ENCODE peak calls at places on chromosomes 7 and 10, in nine cellular contexts. F is fibroblast of lung, Y is cardiac muscle cell, U is substantia nigra, X is RWPE1, D is body of pancreas, Z is neural progenitor cell, C is AG04450, O is stomach. A is an unnamed sample.

GRCh38 chr10:114458955-114459354 is 54.7 kb upstream of the AFAP1L2 start:
- DNase-seq in Z (peak; percentile 62), O (peak; percentile 44), F (peak; percentile 42), D (peak; percentile 68), U (no peak), Y (no peak), X (peak; percentile 41), C (no peak), A (no peak)

GRCh38 chr10:56370217-56371113 is 9.4 kb upstream of the ZWINT start:
- DNase-seq in F (peak; percentile 9), C (no peak), Y (no peak), Z (peak; percentile 16), U (no peak), O (no peak), D (no peak), X (no peak), A (no peak)

GRCh38 chr7:2288503-2288902 is 25.7 kb downstream of the SNX8 start:
- DNase-seq in U (no peak), F (no peak), O (no peak), C (no peak), X (no peak), Z (no peak), D (no peak), Y (no peak), A (no peak)

GRCh38 chr7:49255061-49255460 is 330.7 kb downstream of the CDC14C start:
- DNase-seq in F (no peak), Z (no peak), Y (no peak), U (no peak), D (no peak), C (no peak), O (no peak), X (peak; percentile 65), A (no peak)

GRCh38 chr10:113058175-113058961 is 108.3 kb downstream of the TCF7L2 start:
- DNase-seq in F (peak; percentile 87), Y (peak; percentile 75), U (no peak), X (peak; percentile 45), Z (peak; percentile 74), D (no peak), O (no peak), C (peak; percentile 56), A (no peak)

GRCh38 chr7:35035511-35035921 is 1.8 kb downstream of the DPY19L1 start:
- DNase-seq in D (no peak), Z (peak; percentile 68), C (no peak), O (no peak), X (peak; percentile 39), Y (peak; percentile 35), U (no peak), F (peak; percentile 46), A (no peak)

GRCh38 chr10:70890917-70891431 is 2.6 kb upstream of the PCBD1 start:
- DNase-seq in Y (peak; percentile 92), C (no peak), X (no peak), O (peak; percentile 64), Z (peak; percentile 48), D (peak; percentile 76), U (peak; percentile 72), F (no peak), A (peak; percentile 38)

GRCh38 chr10:72322030-72322279 is 32.8 kb downstream of the DNAJB12 start:
- DNase-seq in Z (no peak), O (no peak), X (no peak), U (no peak), D (no peak), F (no peak), C (no peak), Y (no peak), A (no peak)

GRCh38 chr7:151107882-151108281 is 21.6 kb downstream of the AGAP3 start:
- DNase-seq in D (no peak), O (no peak), Z (no peak), C (no peak), Y (no peak), U (no peak), F (no peak), X (no peak), A (no peak)

GRCh38 chr10:71726673-71727428 is 7.3 kb upstream of the C10orf105 start:
- DNase-seq in Z (no peak), O (no peak), U (no peak), D (no peak), F (no peak), Y (no peak), C (no peak), X (no peak), A (no peak)

GRCh38 chr7:16915405-16915804 is 33.6 kb upstream of the AGR3 start:
- DNase-seq in O (no peak), U (no peak), C (peak; percentile 76), Y (no peak), Z (no peak), F (peak; percentile 78), D (no peak), X (peak; percentile 90), A (no peak)

GRCh38 chr10:70586348-70586930 is 16.1 kb downstream of the PRF1 start:
- DNase-seq in O (no peak), C (no peak), F (no peak), X (no peak), Y (no peak), D (no peak), U (no peak), Z (no peak), A (no peak)

GRCh38 chr7:43248961-43249807 is 136.7 kb downstream of the HECW1 start:
- DNase-seq in Y (no peak), O (peak; percentile 50), U (no peak), F (peak; percentile 83), Z (no peak), C (peak; percentile 70), X (no peak), D (no peak), A (no peak)

GRCh38 chr10:102120142-102120986 is at the start of gene LDB1:
- DNase-seq in Z (peak; percentile 93), F (peak; percentile 80), X (peak; percentile 81), O (peak; percentile 79), D (peak; percentile 73), C (peak; percentile 53), Y (peak; percentile 92), U (peak; percentile 83), A (peak; percentile 83)

GRCh38 chr10:119928411-119928810 is 35.9 kb downstream of the SEC23IP start:
- DNase-seq in F (no peak), Z (no peak), U (no peak), D (no peak), O (no peak), X (no peak), C (no peak), Y (no peak), A (no peak)

GRCh38 chr10:100391163-100392002 is 44.4 kb downstream of the SCD start:
- DNase-seq in U (no peak), F (no peak), Z (no peak), C (no peak), O (no peak), X (no peak), Y (no peak), D (no peak), A (no peak)
- H3K27ac ChIP-seq in U (no peak overlapping the region), F (no peak overlapping the region), Z (no peak overlapping the region), C (no peak overlapping the region), O (no peak overlapping the region), X (no peak overlapping the region), Y (no peak overlapping the region), D (no peak overlapping the region), A (no peak overlapping the region)

DNA sequence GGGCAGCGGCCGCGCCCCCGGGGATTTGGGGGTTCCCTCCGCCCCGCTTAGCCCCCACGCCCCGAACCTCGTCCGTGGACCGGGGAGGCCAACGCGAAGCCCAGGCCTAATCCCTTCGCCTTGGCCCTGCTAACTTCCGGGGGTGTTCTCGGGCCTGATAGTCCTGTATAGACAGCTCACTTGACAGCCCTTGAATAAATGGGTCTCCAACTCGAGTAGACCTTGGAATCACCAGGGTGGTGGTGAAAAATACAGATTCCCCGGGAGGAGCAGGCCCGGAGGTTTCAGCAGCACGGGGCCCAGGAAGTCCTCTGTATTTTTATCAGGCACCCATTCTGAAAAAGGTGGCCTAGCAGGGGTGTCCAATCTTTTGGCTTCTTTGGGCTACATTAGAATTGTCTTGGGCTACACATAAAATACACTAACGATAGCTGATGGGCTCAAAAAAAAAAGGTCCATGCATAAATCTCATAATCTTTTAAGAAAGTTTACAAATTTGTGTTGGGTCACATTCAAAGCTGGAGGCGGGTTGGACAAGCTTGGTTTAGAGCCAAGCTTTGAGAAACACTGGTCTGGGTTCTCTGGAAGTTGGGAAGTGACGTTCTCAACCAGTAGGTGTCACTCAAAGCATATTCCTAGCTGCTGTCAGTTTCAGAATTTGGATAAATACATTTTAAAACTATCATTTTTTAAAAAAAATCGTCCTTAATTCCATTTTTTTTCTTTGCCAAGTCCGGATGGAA is 221.7 kb downstream of the PHTF2 start:
- DNase-seq in Y (peak; percentile 65), X (peak; percentile 72), F (peak; percentile 91), U (peak; percentile 27), D (peak; percentile 68), C (peak; percentile 72), Z (peak; percentile 76), O (peak; percentile 61), A (peak; percentile 8)
- H3K27ac ChIP-seq in Y (peak overlapping the region; percentile 71), X (peak overlapping the region; percentile 65), F (peak overlapping the region; percentile 84), U (peak overlapping the region; percentile 79), D (peak overlapping the region; percentile 92), C (peak overlapping the region; percentile 77), Z (no peak overlapping the region), O (peak overlapping the region; percentile 97), A (peak overlapping the region; percentile 69)

GRCh38 chr10:122115874-122116273 is 126.9 kb downstream of the TACC2 start:
- DNase-seq in D (no peak), F (peak; percentile 40), Z (no peak), C (no peak), Y (no peak), O (no peak), X (no peak), U (no peak), A (no peak)

GRCh38 chr10:122114156-122114747 is 125.3 kb downstream of the TACC2 start:
- DNase-seq in F (peak; percentile 40), O (no peak), U (no peak), D (peak; percentile 22), Y (no peak), C (no peak), Z (no peak), X (no peak), A (no peak)

GRCh38 chr10:122116331-122116730 is 127.4 kb downstream of the TACC2 start:
- DNase-seq in X (no peak), Z (no peak), U (no peak), D (no peak), O (no peak), C (peak; percentile 78), Y (no peak), F (peak; percentile 85), A (no peak)

GRCh38 chr10:122120008-122120744 is 131.2 kb downstream of the TACC2 start:
- DNase-seq in F (no peak), C (no peak), O (no peak), Z (no peak), X (no peak), U (no peak), D (no peak), Y (no peak), A (no peak)

GRCh38 chr10:122117475-122117874 is 128.5 kb downstream of the TACC2 start:
- DNase-seq in Z (no peak), F (no peak), D (no peak), U (no peak), X (no peak), O (no peak), C (no peak), Y (no peak), A (no peak)
- H3K27ac ChIP-seq in Z (no peak overlapping the region), F (no peak overlapping the region), D (no peak overlapping the region), U (no peak overlapping the region), X (peak overlapping the region; percentile 35), O (no peak overlapping the region), C (no peak overlapping the region), Y (no peak overlapping the region), A (no peak overlapping the region)

DNA sequence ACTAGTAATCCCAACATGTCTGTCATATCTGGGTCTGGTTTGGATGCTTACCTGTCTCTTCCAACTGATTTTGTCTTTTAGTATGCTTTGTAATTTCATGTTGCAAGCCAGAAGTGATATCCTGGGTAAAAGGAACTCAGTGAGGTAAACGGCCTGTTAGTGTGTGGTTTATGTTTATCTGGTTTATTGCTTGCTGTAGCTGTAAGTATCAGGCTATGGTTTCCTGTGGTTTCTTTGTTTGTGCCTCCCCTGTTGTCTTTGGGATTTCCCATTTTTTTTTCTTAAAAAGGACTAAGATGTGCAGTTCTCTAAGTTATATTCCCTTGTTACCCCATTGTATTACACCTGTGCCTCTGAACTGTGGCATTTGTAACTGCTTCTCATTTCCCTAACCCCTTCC is 323.5 kb upstream of the POM121L12 start:
- DNase-seq in Y (no peak), Z (no peak), O (no peak), X (no peak), D (no peak), U (no peak), C (no peak), F (no peak), A (no peak)
- H3K27ac ChIP-seq in Y (no peak overlapping the region), Z (no peak overlapping the region), O (no peak overlapping the region), X (no peak overlapping the region), D (no peak overlapping the region), U (no peak overlapping the region), C (no peak overlapping the region), F (no peak overlapping the region), A (no peak overlapping the region)

A was measured in caudate nucleus.